ENCODE peak calls at places on chromosomes 2 and 18, in four cellular contexts. A, I, K and C are unnamed samples.

GRCh38 chr2:188940171-188940570 is 34.0 kb upstream of the COL3A1 start:
- DNase-seq in I (no peak), K (no peak), A (no peak), C (no peak)

GRCh38 chr18:79914614-79915160 is 36.8 kb downstream of the SLC66A2 start:
- DNase-seq in I (no peak), K (no peak), A (no peak), C (no peak)

GRCh38 chr2:32910883-32911598 is 35.7 kb upstream of the LTBP1 start:
- DNase-seq in I (peak), A (no peak), K (no peak), C (no peak)

GRCh38 chr2:242038928-242039341 is 169.4 kb downstream of the RTP5 start:
- DNase-seq in A (no peak), K (no peak), I (no peak), C (no peak)

GRCh38 chr18:12599966-12600365 is 57.9 kb downstream of the SPIRE1 start:
- DNase-seq in A (no peak), I (no peak), K (no peak), C (no peak)

GRCh38 chr18:708096-708495 is 4.3 kb downstream of the ENOSF1 start:
- DNase-seq in A (no peak), K (no peak), I (no peak), C (no peak)

GRCh38 chr2:198525196-198525595 is 720.8 kb downstream of the PLCL1 start:
- DNase-seq in A (no peak), I (no peak), K (no peak), C (no peak)

GRCh38 chr2:54573532-54573915 is 117.4 kb downstream of the SPTBN1 start:
- DNase-seq in A (no peak), I (no peak), K (no peak), C (no peak)

GRCh38 chr2:223760838-223761502 is 76.4 kb downstream of the AP1S3 start:
- DNase-seq in K (peak), A (no peak), I (peak), C (peak)

GRCh38 chr2:79860233-79861058 is 347.6 kb downstream of the CTNNA2 start:
- DNase-seq in I (no peak), A (peak), K (peak), C (no peak)

GRCh38 chr2:165573534-165574461 is 104.3 kb downstream of the CSRNP3 start:
- DNase-seq in K (peak), I (no peak), A (no peak), C (peak)

GRCh38 chr2:40144022-40144421 is 307.9 kb downstream of the SLC8A1 start:
- DNase-seq in K (no peak), I (no peak), A (no peak), C (no peak)

GRCh38 chr2:69192176-69192945 is 179.4 kb downstream of the ANTXR1 start:
- DNase-seq in K (no peak), A (no peak), I (no peak), C (no peak)

GRCh38 chr2:132974477-132975050 is 304.6 kb upstream of the LYPD1 start:
- DNase-seq in I (no peak), A (no peak), K (no peak), C (no peak)

GRCh38 chr2:120347387-120348010 is 1.6 kb downstream of the INHBB start:
- DNase-seq in A (no peak), K (no peak), I (no peak), C (peak)

GRCh38 chr2:200604571-200605255 is 18.9 kb downstream of the AOX1 start:
- DNase-seq in A (no peak), K (no peak), I (no peak), C (no peak)

GRCh38 chr18:79554945-79555645 is 124.5 kb upstream of the CTDP1 start:
- DNase-seq in I (no peak), A (no peak), K (no peak), C (no peak)

GRCh38 chr2:165003443-165004130 is 48.3 kb upstream of the SLC38A11 start:
- DNase-seq in K (no peak), I (no peak), A (no peak), C (peak)

GRCh38 chr18:55318864-55319516 is 269.0 kb downstream of the TCF4 start:
- DNase-seq in I (no peak), K (no peak), A (no peak), C (no peak)

GRCh38 chr2:225670111-225670974 is 270.8 kb downstream of the NYAP2 start:
- DNase-seq in I (no peak), A (no peak), K (peak), C (no peak)

GRCh38 chr2:23418056-23418455 is 33.1 kb downstream of the KLHL29 start:
- DNase-seq in K (no peak), A (no peak), I (no peak), C (no peak)

GRCh38 chr18:12394428-12394827 is 13.3 kb upstream of the PRELID3A start:
- DNase-seq in K (no peak), I (no peak), A (peak), C (peak)

GRCh38 chr2:2016912-2017311 is 272.6 kb upstream of the PXDN start:
- DNase-seq in K (no peak), I (no peak), A (no peak), C (no peak)

GRCh38 chr2:73289304-73289703 is 4.0 kb downstream of the EGR4 start:
- DNase-seq in A (no peak), K (no peak), I (no peak), C (no peak)

GRCh38 chr2:32058130-32058529 is 5.2 kb upstream of the SPAST start:
- DNase-seq in K (peak), A (peak), I (no peak), C (no peak)

GRCh38 chr2:55500025-55500424 is 19.5 kb upstream of the CFAP36 start:
- DNase-seq in K (peak), A (no peak), I (no peak), C (no peak)

GRCh38 chr2:112257575-112257974 is 2.7 kb upstream of the ZC3H8 start:
- DNase-seq in A (no peak), K (no peak), I (no peak), C (no peak)

GRCh38 chr2:62344472-62344871 is 148.6 kb downstream of the B3GNT2 start:
- DNase-seq in I (peak), A (no peak), K (no peak), C (no peak)

GRCh38 chr2:206873426-206873825 is 65.9 kb upstream of the CPO start:
- DNase-seq in A (no peak), I (no peak), K (no peak), C (no peak)

GRCh38 chr2:55518846-55519167 is 711 bp upstream of the CFAP36 start:
- DNase-seq in I (no peak), A (peak), K (peak), C (no peak)

GRCh38 chr2:240463866-240464481 is 28.5 kb downstream of the GPC1 start:
- DNase-seq in I (no peak), A (no peak), K (no peak), C (no peak)

DNA sequence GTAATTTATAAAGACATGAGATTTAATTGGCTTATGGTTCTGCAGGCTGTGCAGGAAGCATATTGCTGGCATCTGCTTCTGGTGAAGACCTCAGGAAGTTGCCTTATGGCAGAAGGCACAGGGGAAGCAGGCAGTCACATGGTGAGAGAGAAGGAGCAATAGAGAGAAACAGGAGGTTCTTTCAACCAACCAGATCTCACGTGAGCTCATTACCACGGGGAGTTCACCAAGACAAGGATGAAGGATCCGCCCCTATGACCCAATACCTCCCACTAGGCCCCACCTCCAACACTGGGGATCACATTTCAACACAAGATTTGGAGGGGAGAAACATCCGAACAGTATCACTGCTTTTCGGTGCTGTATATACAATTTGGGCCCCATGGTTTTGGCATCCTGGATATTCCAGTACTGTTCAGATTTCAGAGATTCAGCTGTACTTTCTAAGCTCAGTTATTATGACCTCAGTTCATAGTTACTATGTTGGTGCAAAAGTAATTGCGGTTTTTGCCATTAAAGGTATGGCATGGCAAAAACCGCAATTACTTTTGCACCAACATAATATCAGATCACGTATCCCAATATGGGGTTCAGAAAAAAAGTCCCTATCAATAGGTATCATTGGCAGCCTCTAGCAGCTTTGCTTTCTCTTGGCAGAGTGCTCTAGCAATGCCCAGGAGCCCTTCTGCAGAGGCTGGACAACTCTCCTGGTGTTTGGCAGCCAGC is 189.6 kb upstream of the SIX3 start:
- DNase-seq in A (peak), K (no peak), I (no peak), C (peak)
- TF ChIP-seq CREM in A (no peak), K (no peak), I (no peak), C (no peak)

GRCh38 chr2:30484995-30485394 is 37.9 kb downstream of the LCLAT1 start:
- DNase-seq in K (no peak), I (no peak), A (no peak), C (no peak)
- TF ChIP-seq CREM in K (no peak), I (no peak), A (no peak), C (no peak)

GRCh38 chr18:70044626-70045025 is 97.0 kb upstream of the CD226 start:
- DNase-seq in A (no peak), I (no peak), K (no peak), C (no peak)
- TF ChIP-seq CREM in A (no peak), I (no peak), K (no peak), C (no peak)

GRCh38 chr2:51710222-51710621 is 678.3 kb upstream of the NRXN1 start:
- DNase-seq in K (peak), I (no peak), A (peak), C (peak)
- TF ChIP-seq CREM in K (no peak), I (no peak), A (no peak), C (no peak)

GRCh38 chr2:203805485-203805838 is 62.1 kb upstream of the CTLA4 start:
- DNase-seq in I (no peak), A (no peak), K (no peak), C (no peak)

GRCh38 chr2:203809084-203809521 is 58.5 kb upstream of the CTLA4 start:
- DNase-seq in K (no peak), I (no peak), A (no peak), C (no peak)

GRCh38 chr2:203804766-203805484 is 62.6 kb upstream of the CTLA4 start:
- DNase-seq in K (no peak), I (no peak), A (no peak), C (no peak)

GRCh38 chr2:203809991-203810510 is 57.5 kb upstream of the CTLA4 start:
- DNase-seq in K (no peak), I (no peak), A (no peak), C (no peak)

DNA sequence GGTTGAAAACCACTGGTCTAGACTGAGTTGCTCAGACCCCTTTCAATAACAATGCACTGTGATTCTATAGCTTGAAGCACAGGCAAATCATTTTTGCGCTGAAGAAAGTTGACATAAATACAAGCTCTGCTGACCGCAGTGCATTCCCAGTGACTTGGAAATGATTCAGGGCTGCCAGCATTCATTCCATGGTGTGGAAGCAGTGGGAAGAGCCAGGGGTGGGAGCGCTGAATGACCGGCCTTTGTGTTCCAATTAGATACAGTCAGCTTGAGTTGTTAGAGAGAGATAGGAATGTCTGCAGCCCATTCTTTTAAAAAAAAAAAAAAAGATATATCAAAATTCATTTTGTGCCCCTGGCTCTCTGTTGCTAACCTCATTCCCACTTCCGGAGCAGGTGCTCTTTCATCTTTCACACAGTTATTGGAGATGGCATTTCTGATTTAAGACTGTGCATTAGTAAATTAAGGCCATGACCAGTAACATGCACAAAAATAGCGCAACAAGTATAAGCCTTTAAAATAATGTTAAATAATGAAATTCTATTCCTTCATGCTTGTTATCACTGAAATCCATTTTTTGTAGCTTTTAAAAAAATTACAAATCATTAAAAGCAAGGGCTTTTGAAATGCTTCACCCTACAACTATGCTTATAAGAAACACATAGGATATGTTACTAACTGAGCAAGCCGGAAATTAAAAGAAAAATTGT is 59.4 kb upstream of the CTLA4 start:
- DNase-seq in K (no peak), A (no peak), I (no peak), C (no peak)
- TF ChIP-seq CREM in K (no peak), A (no peak), I (no peak), C (no peak)

GRCh38 chr18:63173983-63174382 is 145.6 kb downstream of the BCL2 start:
- DNase-seq in A (no peak), I (no peak), K (no peak), C (no peak)
- TF ChIP-seq CREM in A (no peak), I (no peak), K (no peak), C (no peak)

GRCh38 chr2:130911482-130911881 is 74.8 kb downstream of the ARHGEF4 start:
- DNase-seq in K (no peak), A (no peak), I (no peak), C (no peak)

GRCh38 chr2:130912471-130912870 is 75.8 kb downstream of the ARHGEF4 start:
- DNase-seq in I (no peak), K (no peak), A (no peak), C (no peak)

GRCh38 chr2:130910931-130911330 is 74.2 kb downstream of the ARHGEF4 start:
- DNase-seq in K (no peak), I (no peak), A (no peak), C (no peak)

GRCh38 chr2:130911996-130912395 is 75.3 kb downstream of the ARHGEF4 start:
- DNase-seq in K (no peak), I (no peak), A (no peak), C (no peak)

DNA sequence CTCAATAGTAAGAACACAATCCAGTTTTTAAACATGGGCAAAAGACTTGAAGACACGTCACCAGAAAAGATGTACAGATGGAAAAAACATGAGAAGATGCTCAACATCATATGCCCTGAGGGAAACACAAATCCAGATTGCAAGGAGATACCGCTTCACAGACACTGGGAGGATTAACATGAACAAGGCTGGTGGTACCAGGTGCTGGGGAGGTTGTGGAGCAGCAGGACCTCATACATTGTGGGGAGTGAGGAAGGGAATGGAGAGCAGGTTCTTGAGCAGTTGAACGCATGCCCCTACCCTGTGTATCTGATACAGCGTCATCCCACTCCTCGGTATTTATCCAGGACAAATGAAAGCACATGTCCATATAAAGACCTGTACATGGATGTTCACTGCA is 72.1 kb downstream of the ARHGEF4 start:
- DNase-seq in K (no peak), A (no peak), I (no peak), C (no peak)
- TF ChIP-seq CREM in K (no peak), A (no peak), I (no peak), C (no peak)

DNA sequence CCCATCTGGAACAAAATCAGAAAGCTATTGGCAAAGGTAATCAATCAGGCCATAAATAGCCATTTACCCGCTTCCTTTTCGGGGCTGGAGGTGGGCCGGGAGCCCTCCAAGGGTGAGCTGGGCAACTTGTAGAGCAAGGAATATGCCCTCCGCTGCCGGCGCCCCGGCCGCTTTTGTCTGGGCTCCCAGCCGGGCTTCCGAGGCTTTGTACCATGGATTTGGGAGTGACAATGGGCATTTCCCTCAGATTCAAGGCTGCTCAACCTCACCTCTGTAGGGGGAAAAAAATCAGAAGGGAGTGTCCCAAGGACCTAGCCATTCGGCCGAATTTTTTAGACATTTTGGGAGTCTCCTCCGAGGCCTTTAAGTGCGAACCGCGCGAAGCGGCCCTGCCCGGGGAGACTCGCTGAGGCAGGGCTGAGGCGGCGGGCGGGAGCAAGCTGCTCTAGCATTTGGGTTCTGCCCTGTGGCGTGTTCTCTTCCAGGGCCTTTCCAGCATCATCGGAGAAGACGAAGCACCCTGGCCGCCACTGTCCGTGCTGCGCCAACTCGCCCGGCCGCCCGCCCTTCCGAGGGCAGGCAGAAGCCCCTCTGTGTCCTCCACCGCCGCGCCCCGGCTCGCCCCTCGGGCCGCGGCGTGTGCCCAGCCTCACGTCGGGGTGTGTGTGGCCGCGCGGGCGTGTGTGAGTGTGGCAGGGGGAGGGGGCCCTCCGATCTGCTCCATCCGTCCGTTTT is 975 bp upstream of the HOXD9 start:
- DNase-seq in I (no peak), K (no peak), A (no peak), C (no peak)
- TF ChIP-seq CREM in I (no peak), K (no peak), A (no peak), C (no peak)